ENCODE peak calls at places on chromosomes 13 and 19, in six cellular contexts. A is psoas muscle, R is breast epithelium, V is OCI-LY7, M is adrenal gland, D is gastrocnemius medialis. K is an unnamed sample. For H3K4me1, the result is how much of the 10 kb centered on the place peaks cover.

GRCh38 chr19:46878613-46879375 is 18.0 kb downstream of the ARHGAP35 start:
- DNase-seq in V (no peak), M (no peak), R (no peak), D (no peak), A (no peak), K (no peak)

GRCh38 chr19:42042455-42043170 is 27.4 kb downstream of the GRIK5 start:
- DNase-seq in V (no peak), A (no peak), M (no peak), D (no peak), R (no peak), K (no peak)

GRCh38 chr19:46748325-46749109 is 2.3 kb upstream of the STRN4 start:
- DNase-seq in A (peak), V (peak), M (peak), R (no peak), D (no peak), K (no peak)

GRCh38 chr19:41192574-41193419 is at the start of gene CYP2S1:
- DNase-seq in A (no peak), D (no peak), V (no peak), R (no peak), M (no peak), K (no peak)

GRCh38 chr19:38148337-38148736 is 75.7 kb downstream of the DPF1 start:
- DNase-seq in A (peak), R (no peak), V (no peak), M (no peak), D (peak), K (no peak)

GRCh38 chr13:106143930-106144709 is 391.3 kb downstream of the EFNB2 start:
- DNase-seq in V (no peak), A (no peak), D (no peak), R (no peak), M (no peak), K (no peak)

GRCh38 chr19:56333506-56333905 is 18.9 kb upstream of the ZSCAN5A start:
- DNase-seq in D (no peak), A (no peak), M (no peak), V (peak), R (no peak), K (no peak)

GRCh38 chr13:94712812-94713555 is 639 bp upstream of the SOX21 start:
- DNase-seq in M (no peak), R (no peak), D (no peak), V (no peak), A (peak), K (no peak)

GRCh38 chr13:44710576-44710975 is 134.4 kb upstream of the TSC22D1 start:
- DNase-seq in V (no peak), R (no peak), A (no peak), D (no peak), M (no peak), K (no peak)

GRCh38 chr13:50438351-50438750 is 405.1 kb downstream of the DLEU7 start:
- DNase-seq in D (no peak), R (no peak), A (no peak), V (no peak), M (no peak), K (no peak)

GRCh38 chr13:106797081-106797640 is 229.2 kb upstream of the ARGLU1 start:
- DNase-seq in R (no peak), V (no peak), D (no peak), A (no peak), M (no peak), K (no peak)

GRCh38 chr19:22945560-22945959 is 57.4 kb downstream of the ZNF728 start:
- DNase-seq in M (no peak), V (peak), R (no peak), D (no peak), A (no peak), K (no peak)

GRCh38 chr13:113106666-113107065 is 1.1 kb downstream of the F7 start:
- DNase-seq in A (peak), R (no peak), D (no peak), V (no peak), M (no peak), K (no peak)

GRCh38 chr19:35262101-35262761 is 6.5 kb upstream of the USF2 start:
- DNase-seq in M (peak), D (no peak), A (no peak), R (peak), V (no peak), K (peak)

GRCh38 chr13:31261241-31261640 is 61.5 kb downstream of the B3GLCT start:
- DNase-seq in M (no peak), R (no peak), V (no peak), D (no peak), A (no peak), K (no peak)

GRCh38 chr13:76512676-76513277 is 373.4 kb downstream of the KCTD12 start:
- DNase-seq in D (no peak), M (no peak), R (no peak), A (no peak), V (no peak), K (no peak)

GRCh38 chr13:38537026-38537425 is 149.9 kb upstream of the FREM2 start:
- DNase-seq in M (no peak), V (no peak), R (no peak), D (no peak), A (no peak), K (no peak)

GRCh38 chr19:43789029-43789428 is 8.3 kb upstream of the KCNN4 start:
- DNase-seq in R (no peak), V (no peak), A (no peak), M (no peak), D (no peak), K (no peak)

GRCh38 chr19:45294291-45295029 is 28.2 kb downstream of the CKM start:
- DNase-seq in M (peak), R (no peak), A (peak), V (no peak), D (no peak), K (no peak)

GRCh38 chr13:39557285-39557955 is 45.6 kb downstream of the LHFPL6 start:
- DNase-seq in R (no peak), A (no peak), M (no peak), D (no peak), V (no peak), K (no peak)

GRCh38 chr19:21451187-21451586 is 54.2 kb upstream of the ZNF429 start:
- DNase-seq in D (no peak), A (no peak), M (no peak), V (no peak), R (no peak), K (no peak)

GRCh38 chr19:55642153-55643002 is 1.1 kb upstream of the ZNF581 start:
- DNase-seq in M (peak), D (no peak), V (peak), R (no peak), A (no peak), K (no peak)

GRCh38 chr13:72637561-72637960 is 89.9 kb downstream of the MZT1 start:
- DNase-seq in R (no peak), D (no peak), V (no peak), M (no peak), A (no peak), K (no peak)

GRCh38 chr19:30374791-30375650 is 2.8 kb downstream of the ZNF536 start:
- DNase-seq in A (no peak), R (no peak), V (no peak), M (no peak), D (no peak), K (no peak)

GRCh38 chr19:43820098-43820860 is 6.8 kb upstream of the ZNF283 start:
- DNase-seq in V (no peak), R (peak), M (peak), D (no peak), A (peak), K (no peak)

GRCh38 chr19:41811036-41811435 is 14.6 kb downstream of the CEACAM3 start:
- DNase-seq in M (no peak), V (peak), R (no peak), D (peak), A (no peak), K (no peak)

GRCh38 chr19:35079826-35080225 is 35.8 kb upstream of the FXYD3 start:
- DNase-seq in R (no peak), V (no peak), M (no peak), A (no peak), D (no peak), K (no peak)

GRCh38 chr13:25132021-25132420 is 36.1 kb downstream of the PABPC3 start:
- DNase-seq in M (no peak), A (no peak), V (no peak), D (no peak), R (no peak), K (no peak)

DNA sequence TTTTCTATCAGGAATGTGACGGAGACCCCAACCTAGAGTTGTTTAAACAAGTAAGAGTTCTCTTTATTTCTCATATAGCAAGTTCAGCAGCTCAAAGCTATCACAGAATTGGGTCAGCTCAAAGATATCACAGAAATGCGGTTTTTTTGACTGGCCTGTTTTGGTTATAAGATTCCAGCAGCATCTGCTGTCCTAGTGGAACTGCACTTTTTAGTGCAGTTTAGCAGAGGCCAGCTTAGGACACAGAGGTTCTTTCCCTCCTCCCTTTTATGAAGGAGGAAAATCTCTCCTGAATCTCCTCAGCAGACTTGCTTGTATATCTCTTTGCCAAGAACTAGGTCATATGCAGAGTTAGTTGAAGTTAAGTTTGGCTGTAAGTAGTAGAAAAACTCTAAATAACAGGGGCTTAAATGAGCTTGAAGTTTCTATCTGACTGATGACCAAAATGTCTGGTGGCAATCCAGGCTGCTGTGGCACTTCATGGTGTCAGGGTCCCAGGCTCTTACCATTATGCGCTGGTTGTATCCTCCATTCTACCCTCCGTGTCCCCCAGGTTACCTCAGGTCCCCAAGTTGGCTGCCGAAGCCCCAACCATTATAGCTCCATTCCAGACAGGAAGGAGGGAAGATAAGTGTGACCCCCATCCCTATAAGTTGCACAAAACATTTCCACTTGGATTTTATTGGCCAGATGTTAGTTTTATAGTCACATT is 6.6 kb downstream of the PPP2R1A start:
- DNase-seq in A (no peak), V (no peak), D (no peak), R (no peak), M (no peak), K (no peak)
- H3K4me1 ChIP-seq in A (half or more), V (under half), D (half or more), R (under half), M (half or more), K (under half)

DNA sequence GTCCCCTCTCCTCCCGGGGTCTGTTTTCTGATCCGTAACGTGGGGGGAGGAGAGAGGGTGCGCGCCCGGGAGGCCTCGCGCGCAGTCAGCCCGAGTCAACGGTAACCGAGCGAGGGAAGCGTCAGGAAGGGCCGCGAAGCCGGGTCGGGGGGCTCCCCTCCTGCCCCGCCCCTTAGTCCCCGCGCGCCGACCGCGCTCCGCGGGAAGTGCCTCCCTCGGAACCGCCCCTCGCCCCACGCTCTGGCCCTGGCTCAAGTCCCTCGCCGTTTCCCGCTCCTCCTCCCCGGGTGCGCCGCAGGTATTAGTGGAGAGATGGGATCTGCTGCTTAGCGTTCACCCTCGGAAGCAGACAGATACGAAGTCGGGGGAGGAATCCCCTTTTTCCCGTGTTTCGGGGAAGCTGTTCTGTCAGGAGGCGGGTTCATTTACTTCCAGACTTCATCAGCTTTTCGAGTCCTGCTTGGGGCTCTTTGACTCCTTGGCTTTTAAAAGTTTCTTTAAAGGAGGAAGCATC is 770 bp downstream of the HNRNPM start:
- DNase-seq in D (peak), A (peak), M (peak), R (peak), V (peak), K (no peak)
- H3K4me3 ChIP-seq in D (peak), A (peak), M (peak), R (peak), V (peak), K (peak)

DNA sequence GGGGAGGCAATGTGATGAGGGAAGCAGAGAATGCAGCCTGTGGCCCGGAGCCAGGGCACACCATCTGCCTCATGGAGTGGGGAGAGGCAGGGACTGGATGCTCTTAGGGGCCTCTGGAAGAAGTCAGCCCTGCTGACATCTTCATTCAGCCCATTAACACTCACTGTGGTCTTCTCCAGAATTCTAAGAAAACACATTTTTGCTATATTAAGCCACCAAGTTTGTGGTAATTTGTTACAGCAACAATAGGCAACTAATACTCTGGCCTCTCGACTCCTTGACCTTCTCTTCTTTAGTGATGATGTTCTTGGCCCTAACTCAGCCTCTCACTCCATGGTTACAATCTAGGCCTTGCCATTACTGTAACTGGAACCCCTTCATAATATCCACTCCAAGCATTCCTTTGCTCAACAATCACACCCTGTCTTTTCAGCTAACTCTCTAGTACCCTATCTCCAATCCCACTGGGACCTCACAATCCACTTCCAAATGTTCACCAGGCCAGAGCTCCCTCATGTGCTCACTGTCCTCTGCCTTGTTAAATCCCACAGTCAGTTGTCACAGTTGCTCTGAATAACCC is 98.5 kb downstream of the MIPEP start:
- DNase-seq in A (no peak), V (no peak), R (no peak), M (no peak), D (no peak), K (no peak)
- TF ChIP-seq CTCF in A (no peak), V (no peak), R (no peak), M (no peak), D (no peak), K (no peak)

DNA sequence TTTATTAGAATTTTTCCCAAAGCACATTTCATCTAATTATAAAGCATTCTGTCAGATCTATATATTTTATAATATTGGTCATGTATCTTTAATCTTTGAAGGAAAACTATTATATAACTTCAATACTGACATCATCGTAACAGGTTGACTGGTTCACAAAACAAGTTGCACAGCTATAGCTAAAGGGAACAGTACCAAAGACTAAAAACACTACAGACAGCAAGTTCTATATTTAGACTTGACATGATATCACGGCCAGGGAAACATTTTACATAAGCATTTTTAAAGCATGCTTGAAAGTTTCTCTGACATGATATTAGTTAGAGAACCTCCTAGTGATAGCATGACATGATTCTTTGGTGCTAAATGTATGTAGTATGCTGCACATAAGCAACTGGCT is 182.5 kb downstream of the NDFIP2 start:
- DNase-seq in M (no peak), D (no peak), V (no peak), A (no peak), R (no peak), K (no peak)
- H3K4me1 ChIP-seq in M (under half), D (under half), V (under half), A (under half), R (under half), K (under half)

GRCh38 chr13:98977568-98978270 is at the start of gene DOCK9:
- DNase-seq in D (peak), A (peak), V (no peak), M (no peak), R (peak), K (peak)

GRCh38 chr13:98976941-98977340 is 923 bp downstream of the DOCK9 start:
- DNase-seq in R (no peak), M (no peak), D (no peak), A (no peak), V (no peak), K (no peak)

GRCh38 chr13:98976338-98976737 is 1.5 kb downstream of the DOCK9 start:
- DNase-seq in A (no peak), V (no peak), D (no peak), M (no peak), R (no peak), K (no peak)

GRCh38 chr13:98974053-98974452 is 3.8 kb downstream of the DOCK9 start:
- DNase-seq in V (peak), D (no peak), M (no peak), R (no peak), A (no peak), K (no peak)

GRCh38 chr13:98975822-98976261 is 2.0 kb downstream of the DOCK9 start:
- DNase-seq in V (peak), A (no peak), M (no peak), D (no peak), R (no peak), K (no peak)
- H3K4me3 ChIP-seq in V (no peak), A (peak), M (no peak), D (peak), R (peak), K (peak)

GRCh38 chr13:27622102-27622820 is 569 bp downstream of the POLR1D start:
- DNase-seq in D (no peak), M (no peak), A (no peak), V (peak), R (no peak), K (no peak)
- TF ChIP-seq CTCF in D (no peak), M (peak), A (no peak), V (peak), R (no peak), K (peak)

GRCh38 chr19:17078038-17078919 is 2.7 kb downstream of the MYO9B start:
- DNase-seq in R (no peak), M (no peak), V (no peak), A (no peak), D (no peak), K (no peak)
- H3K4me1 ChIP-seq in R (under half), M (under half), V (half or more), A (under half), D (under half), K (under half)

GRCh38 chr13:40895715-40896184 is 106.3 kb downstream of the SLC25A15 start:
- DNase-seq in D (no peak), M (no peak), V (no peak), R (no peak), A (no peak), K (no peak)

GRCh38 chr13:40897058-40897457 is 107.6 kb downstream of the SLC25A15 start:
- DNase-seq in V (no peak), R (no peak), D (no peak), A (no peak), M (no peak), K (no peak)

GRCh38 chr13:40895207-40895606 is 105.8 kb downstream of the SLC25A15 start:
- DNase-seq in V (no peak), R (no peak), D (no peak), A (no peak), M (no peak), K (no peak)
- H3K4me3 ChIP-seq in V (no peak), R (no peak), D (no peak), A (no peak), M (no peak), K (no peak)

GRCh38 chr13:21522847-21523246 is 63.7 kb upstream of the ZDHHC20 start:
- DNase-seq in R (no peak), V (no peak), D (no peak), M (no peak), A (no peak), K (no peak)

GRCh38 chr13:21528616-21529015 is 69.5 kb upstream of the ZDHHC20 start:
- DNase-seq in R (no peak), V (no peak), A (no peak), D (no peak), M (no peak), K (no peak)

GRCh38 chr13:21530656-21531055 is 71.6 kb upstream of the ZDHHC20 start:
- DNase-seq in A (no peak), M (no peak), D (no peak), R (no peak), V (no peak), K (no peak)

GRCh38 chr13:21529102-21529893 is 70.2 kb upstream of the ZDHHC20 start:
- DNase-seq in V (no peak), A (no peak), D (no peak), R (no peak), M (no peak), K (no peak)

DNA sequence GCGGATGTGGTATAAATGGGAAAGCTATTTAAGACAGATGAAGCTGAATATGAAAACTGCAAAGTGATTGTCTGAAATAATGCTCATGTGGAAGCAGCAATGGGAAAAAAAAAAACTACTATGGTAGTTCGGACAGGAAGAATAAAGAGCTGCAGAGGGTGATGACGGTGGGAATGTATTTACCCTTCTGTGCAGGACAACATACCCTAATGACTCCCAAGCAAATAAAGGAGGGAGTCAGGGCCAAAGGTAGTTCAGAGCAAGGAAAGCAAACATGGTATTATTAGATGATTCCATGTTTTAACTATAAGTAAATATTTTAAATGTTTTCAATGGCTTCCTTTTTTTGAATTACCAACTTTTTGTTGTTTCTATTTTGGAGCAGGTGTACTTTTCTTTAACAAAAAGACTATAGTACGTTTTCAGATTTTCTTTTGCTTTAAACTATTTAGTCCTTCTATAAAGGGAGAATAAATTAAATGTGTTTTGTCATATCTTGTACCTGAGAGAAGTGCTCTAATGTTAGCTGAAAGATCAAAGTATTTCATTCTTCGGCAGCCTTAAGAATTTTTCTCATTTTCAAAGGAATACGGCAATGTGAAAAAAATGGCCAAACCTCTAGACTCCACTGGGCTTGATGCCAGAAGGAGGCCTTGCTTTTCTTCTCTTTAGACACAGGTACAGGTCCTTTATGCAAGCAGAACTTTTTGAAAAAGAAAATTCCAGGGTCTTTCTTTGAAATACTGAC is 67.8 kb upstream of the ZDHHC20 start:
- DNase-seq in D (no peak), A (no peak), V (no peak), M (no peak), R (no peak), K (no peak)
- TF ChIP-seq CTCF in D (no peak), A (no peak), V (no peak), M (no peak), R (no peak), K (no peak)